ENCODE peak calls at places on chromosomes 2 and 18, in five cellular contexts. One of them, this sample, is unnamed.

GRCh38 chr2:98769784-98770183 is 38.9 kb upstream of the MGAT4A start:
- DNase-seq in gastrocnemius medialis: no peak
- DNase-seq in HepG2: peak; percentile 40
- DNase-seq in fibroblast of mammary gland: no peak
- DNase-seq in lower leg skin: no peak
- DNase-seq in this sample: no peak

GRCh38 chr18:55489742-55490055 is 98.3 kb downstream of the TCF4 start:
- DNase-seq in gastrocnemius medialis: no peak
- DNase-seq in HepG2: no peak
- DNase-seq in fibroblast of mammary gland: no peak
- DNase-seq in lower leg skin: no peak
- DNase-seq in this sample: no peak

GRCh38 chr18:75169411-75169810 is 39.5 kb downstream of the PTGR3 start:
- DNase-seq in gastrocnemius medialis: no peak
- DNase-seq in HepG2: no peak
- DNase-seq in fibroblast of mammary gland: no peak
- DNase-seq in lower leg skin: no peak
- DNase-seq in this sample: no peak

GRCh38 chr2:46849741-46850474 is 65.7 kb downstream of the MCFD2 start:
- DNase-seq in gastrocnemius medialis: no peak
- DNase-seq in HepG2: no peak
- DNase-seq in fibroblast of mammary gland: peak; percentile 98
- DNase-seq in lower leg skin: no peak
- DNase-seq in this sample: peak; percentile 96

GRCh38 chr2:164314148-164314547 is 307.1 kb downstream of the GRB14 start:
- DNase-seq in gastrocnemius medialis: no peak
- DNase-seq in HepG2: no peak
- DNase-seq in fibroblast of mammary gland: peak; percentile 5
- DNase-seq in lower leg skin: no peak
- DNase-seq in this sample: peak; percentile 23

GRCh38 chr2:6647028-6647427 is 218.7 kb downstream of the CMPK2 start:
- DNase-seq in gastrocnemius medialis: no peak
- DNase-seq in HepG2: no peak
- DNase-seq in fibroblast of mammary gland: no peak
- DNase-seq in lower leg skin: no peak
- DNase-seq in this sample: no peak

GRCh38 chr2:10584843-10585475 is 104.8 kb downstream of the NOL10 start:
- DNase-seq in gastrocnemius medialis: no peak
- DNase-seq in HepG2: peak; percentile 58
- DNase-seq in fibroblast of mammary gland: peak; percentile 76
- DNase-seq in lower leg skin: no peak
- DNase-seq in this sample: peak; percentile 63

GRCh38 chr2:202090530-202090929 is 17.5 kb downstream of the KIAA2012 start:
- DNase-seq in gastrocnemius medialis: no peak
- DNase-seq in HepG2: no peak
- DNase-seq in fibroblast of mammary gland: no peak
- DNase-seq in lower leg skin: no peak
- DNase-seq in this sample: no peak

GRCh38 chr18:23049698-23050373 is 85.4 kb upstream of the CABLES1 start:
- DNase-seq in gastrocnemius medialis: no peak
- DNase-seq in HepG2: no peak
- DNase-seq in fibroblast of mammary gland: no peak
- DNase-seq in lower leg skin: no peak
- DNase-seq in this sample: no peak

GRCh38 chr2:42777883-42778805 is 14.2 kb upstream of the OXER1 start:
- DNase-seq in gastrocnemius medialis: no peak
- DNase-seq in HepG2: no peak
- DNase-seq in fibroblast of mammary gland: peak; percentile 36
- DNase-seq in lower leg skin: peak; percentile 61
- DNase-seq in this sample: no peak

GRCh38 chr2:151091583-151091982 is 170.1 kb downstream of the RBM43 start:
- DNase-seq in gastrocnemius medialis: no peak
- DNase-seq in HepG2: no peak
- DNase-seq in fibroblast of mammary gland: no peak
- DNase-seq in lower leg skin: no peak
- DNase-seq in this sample: no peak

GRCh38 chr2:28512607-28512965 is 16.7 kb downstream of the PLB1 start:
- DNase-seq in gastrocnemius medialis: no peak
- DNase-seq in HepG2: no peak
- DNase-seq in fibroblast of mammary gland: no peak
- DNase-seq in lower leg skin: no peak
- DNase-seq in this sample: no peak

GRCh38 chr2:5696741-5697521 is 4.7 kb downstream of the SOX11 start:
- DNase-seq in gastrocnemius medialis: no peak
- DNase-seq in HepG2: no peak
- DNase-seq in fibroblast of mammary gland: no peak
- DNase-seq in lower leg skin: no peak
- DNase-seq in this sample: peak; percentile 25

GRCh38 chr2:213766062-213766461 is 481.8 kb downstream of the SPAG16 start:
- DNase-seq in gastrocnemius medialis: no peak
- DNase-seq in HepG2: no peak
- DNase-seq in fibroblast of mammary gland: no peak
- DNase-seq in lower leg skin: no peak
- DNase-seq in this sample: no peak

GRCh38 chr2:97713296-97714083 is at the start of gene ZAP70:
- DNase-seq in gastrocnemius medialis: no peak
- DNase-seq in HepG2: peak; percentile 24
- DNase-seq in fibroblast of mammary gland: no peak
- DNase-seq in lower leg skin: peak; percentile 78
- DNase-seq in this sample: no peak

GRCh38 chr2:168801456-168801855 is 981 bp upstream of the NOSTRIN start:
- DNase-seq in gastrocnemius medialis: no peak
- DNase-seq in HepG2: no peak
- DNase-seq in fibroblast of mammary gland: no peak
- DNase-seq in lower leg skin: no peak
- DNase-seq in this sample: no peak

GRCh38 chr2:207847807-207848544 is 78.3 kb upstream of the FZD5 start:
- DNase-seq in gastrocnemius medialis: no peak
- DNase-seq in HepG2: peak; percentile 99
- DNase-seq in fibroblast of mammary gland: no peak
- DNase-seq in lower leg skin: peak; percentile 46
- DNase-seq in this sample: peak; percentile 89

GRCh38 chr2:112869258-112869842 is 32.8 kb upstream of the IL1B start:
- DNase-seq in gastrocnemius medialis: no peak
- DNase-seq in HepG2: no peak
- DNase-seq in fibroblast of mammary gland: peak; percentile 81
- DNase-seq in lower leg skin: peak; percentile 95
- DNase-seq in this sample: peak; percentile 80

GRCh38 chr2:11373096-11373495 is 28.7 kb upstream of the ROCK2 start:
- DNase-seq in gastrocnemius medialis: peak; percentile 48
- DNase-seq in HepG2: no peak
- DNase-seq in fibroblast of mammary gland: no peak
- DNase-seq in lower leg skin: no peak
- DNase-seq in this sample: no peak

GRCh38 chr2:109402180-109402579 is 211.6 kb downstream of the SEPTIN10 start:
- DNase-seq in gastrocnemius medialis: no peak
- DNase-seq in HepG2: no peak
- DNase-seq in fibroblast of mammary gland: no peak
- DNase-seq in lower leg skin: no peak
- DNase-seq in this sample: no peak

GRCh38 chr18:23059541-23060465 is 75.5 kb upstream of the CABLES1 start:
- DNase-seq in gastrocnemius medialis: no peak
- DNase-seq in HepG2: no peak
- DNase-seq in fibroblast of mammary gland: no peak
- DNase-seq in lower leg skin: no peak
- DNase-seq in this sample: peak; percentile 7

GRCh38 chr2:236969767-236970655 is 115.7 kb upstream of the COPS8 start:
- DNase-seq in gastrocnemius medialis: no peak
- DNase-seq in HepG2: no peak
- DNase-seq in fibroblast of mammary gland: no peak
- DNase-seq in lower leg skin: peak; percentile 74
- DNase-seq in this sample: no peak

GRCh38 chr2:55609193-55609794 is 8.1 kb downstream of the PPP4R3B start:
- DNase-seq in gastrocnemius medialis: no peak
- DNase-seq in HepG2: no peak
- DNase-seq in fibroblast of mammary gland: no peak
- DNase-seq in lower leg skin: no peak
- DNase-seq in this sample: no peak

GRCh38 chr2:200129756-200130462 is 174.5 kb downstream of the MAIP1 start:
- DNase-seq in gastrocnemius medialis: no peak
- DNase-seq in HepG2: no peak
- DNase-seq in fibroblast of mammary gland: no peak
- DNase-seq in lower leg skin: no peak
- DNase-seq in this sample: no peak

GRCh38 chr2:190717306-190717705 is 68.4 kb downstream of the NAB1 start:
- DNase-seq in gastrocnemius medialis: no peak
- DNase-seq in HepG2: no peak
- DNase-seq in fibroblast of mammary gland: no peak
- DNase-seq in lower leg skin: no peak
- DNase-seq in this sample: no peak

GRCh38 chr2:127673304-127674069 is 1.8 kb downstream of the LIMS2 start:
- DNase-seq in gastrocnemius medialis: no peak
- DNase-seq in HepG2: no peak
- DNase-seq in fibroblast of mammary gland: no peak
- DNase-seq in lower leg skin: peak; percentile 88
- DNase-seq in this sample: no peak

GRCh38 chr18:2797951-2798350 is 48.9 kb upstream of the EMILIN2 start:
- DNase-seq in gastrocnemius medialis: no peak
- DNase-seq in HepG2: no peak
- DNase-seq in fibroblast of mammary gland: no peak
- DNase-seq in lower leg skin: no peak
- DNase-seq in this sample: no peak

GRCh38 chr2:19178175-19178574 is 180.2 kb downstream of the OSR1 start:
- DNase-seq in gastrocnemius medialis: no peak
- DNase-seq in HepG2: no peak
- DNase-seq in fibroblast of mammary gland: no peak
- DNase-seq in lower leg skin: no peak
- DNase-seq in this sample: no peak

GRCh38 chr2:108369153-108369552 is 8.6 kb upstream of the SULT1C4 start:
- DNase-seq in gastrocnemius medialis: no peak
- DNase-seq in HepG2: no peak
- DNase-seq in fibroblast of mammary gland: no peak
- DNase-seq in lower leg skin: no peak
- DNase-seq in this sample: no peak
- TF ChIP-seq CTCF in gastrocnemius medialis: no peak
- TF ChIP-seq CTCF in HepG2: peak; percentile 28
- TF ChIP-seq CTCF in fibroblast of mammary gland: no peak
- TF ChIP-seq CTCF in lower leg skin: no peak
- TF ChIP-seq CTCF in this sample: no peak

GRCh38 chr2:234971494-234971893 is 19.7 kb downstream of the SH3BP4 start:
- DNase-seq in gastrocnemius medialis: no peak
- DNase-seq in HepG2: no peak
- DNase-seq in fibroblast of mammary gland: no peak
- DNase-seq in lower leg skin: no peak
- DNase-seq in this sample: no peak

GRCh38 chr2:234970467-234970866 is 18.6 kb downstream of the SH3BP4 start:
- DNase-seq in gastrocnemius medialis: no peak
- DNase-seq in HepG2: no peak
- DNase-seq in fibroblast of mammary gland: peak; percentile 61
- DNase-seq in lower leg skin: no peak
- DNase-seq in this sample: peak; percentile 64

GRCh38 chr2:234967874-234968208 is 16.0 kb downstream of the SH3BP4 start:
- DNase-seq in gastrocnemius medialis: no peak
- DNase-seq in HepG2: no peak
- DNase-seq in fibroblast of mammary gland: no peak
- DNase-seq in lower leg skin: no peak
- DNase-seq in this sample: no peak

GRCh38 chr2:234968633-234969328 is 17.0 kb downstream of the SH3BP4 start:
- DNase-seq in gastrocnemius medialis: no peak
- DNase-seq in HepG2: no peak
- DNase-seq in fibroblast of mammary gland: no peak
- DNase-seq in lower leg skin: no peak
- DNase-seq in this sample: no peak

DNA sequence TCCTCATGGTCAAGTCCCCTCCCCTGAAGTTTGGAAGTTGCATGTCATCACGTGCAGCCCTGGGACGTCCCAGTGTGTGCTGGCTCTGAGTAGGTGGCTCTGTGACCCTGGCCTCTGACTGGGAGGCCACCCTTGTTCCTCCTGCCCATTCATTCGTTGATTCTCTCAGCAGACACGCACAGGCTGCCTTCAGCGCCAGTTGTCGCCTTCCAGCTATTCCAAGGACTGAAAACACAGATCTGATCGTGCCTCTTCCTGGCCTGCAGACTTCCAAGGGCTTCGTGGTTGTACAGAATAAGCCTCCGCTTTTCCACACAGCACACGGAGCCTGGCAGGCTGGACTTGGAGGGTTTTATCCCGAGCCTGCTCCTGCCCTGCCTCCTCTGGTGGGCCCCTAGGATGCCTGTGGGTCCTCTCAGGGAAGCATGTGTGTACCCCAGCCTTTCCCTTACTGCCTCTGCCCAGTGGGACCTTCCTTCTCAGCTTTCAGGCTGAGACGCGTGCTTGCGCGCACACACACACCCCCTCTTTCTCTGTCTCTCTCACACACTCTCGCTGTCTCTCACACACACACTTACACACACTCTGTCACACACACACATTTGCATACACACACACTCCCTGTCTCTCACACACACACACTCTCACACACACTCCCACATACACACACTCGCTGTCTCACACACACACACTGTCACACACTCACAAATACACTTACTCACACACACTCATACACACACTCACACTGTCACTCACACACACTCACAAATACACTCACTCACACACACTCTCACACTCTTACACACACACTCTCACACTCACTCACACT is 17.7 kb downstream of the SH3BP4 start:
- DNase-seq in gastrocnemius medialis: no peak
- DNase-seq in HepG2: no peak
- DNase-seq in fibroblast of mammary gland: no peak
- DNase-seq in lower leg skin: no peak
- DNase-seq in this sample: no peak
- H3K4me3 ChIP-seq in gastrocnemius medialis: no peak overlapping the region
- H3K4me3 ChIP-seq in HepG2: no peak overlapping the region
- H3K4me3 ChIP-seq in fibroblast of mammary gland: no peak overlapping the region
- H3K4me3 ChIP-seq in lower leg skin: no peak overlapping the region
- H3K4me3 ChIP-seq in this sample: no peak overlapping the region

GRCh38 chr2:144519934-144520717 is at the start of gene ZEB2:
- DNase-seq in gastrocnemius medialis: peak; percentile 69
- DNase-seq in HepG2: peak; percentile 12
- DNase-seq in fibroblast of mammary gland: peak; percentile 96
- DNase-seq in lower leg skin: peak; percentile 91
- DNase-seq in this sample: peak; percentile 96
- TF ChIP-seq CTCF in gastrocnemius medialis: peak; percentile 67
- TF ChIP-seq CTCF in HepG2: no peak
- TF ChIP-seq CTCF in fibroblast of mammary gland: peak; percentile 89
- TF ChIP-seq CTCF in lower leg skin: no peak
- TF ChIP-seq CTCF in this sample: peak; percentile 71

GRCh38 chr2:216632321-216632951 is 784 bp upstream of the IGFBP2 start:
- DNase-seq in gastrocnemius medialis: no peak
- DNase-seq in HepG2: no peak
- DNase-seq in fibroblast of mammary gland: no peak
- DNase-seq in lower leg skin: no peak
- DNase-seq in this sample: no peak

GRCh38 chr2:216635171-216635570 is 2.0 kb downstream of the IGFBP2 start:
- DNase-seq in gastrocnemius medialis: no peak
- DNase-seq in HepG2: no peak
- DNase-seq in fibroblast of mammary gland: no peak
- DNase-seq in lower leg skin: no peak
- DNase-seq in this sample: no peak

GRCh38 chr2:216632952-216633615 is at the start of gene IGFBP2:
- DNase-seq in gastrocnemius medialis: no peak
- DNase-seq in HepG2: no peak
- DNase-seq in fibroblast of mammary gland: no peak
- DNase-seq in lower leg skin: peak; percentile 88
- DNase-seq in this sample: no peak

GRCh38 chr2:216634317-216635148 is 1.3 kb downstream of the IGFBP2 start:
- DNase-seq in gastrocnemius medialis: no peak
- DNase-seq in HepG2: no peak
- DNase-seq in fibroblast of mammary gland: no peak
- DNase-seq in lower leg skin: no peak
- DNase-seq in this sample: no peak

GRCh38 chr2:216633616-216634316 is 546 bp downstream of the IGFBP2 start:
- DNase-seq in gastrocnemius medialis: no peak
- DNase-seq in HepG2: no peak
- DNase-seq in fibroblast of mammary gland: no peak
- DNase-seq in lower leg skin: no peak
- DNase-seq in this sample: no peak
- H3K4me3 ChIP-seq in gastrocnemius medialis: peak overlapping the region; percentile 57
- H3K4me3 ChIP-seq in HepG2: peak overlapping the region; percentile 17
- H3K4me3 ChIP-seq in fibroblast of mammary gland: peak overlapping the region; percentile 13
- H3K4me3 ChIP-seq in lower leg skin: peak overlapping the region; percentile 26
- H3K4me3 ChIP-seq in this sample: peak overlapping the region; percentile 37

This sample was measured in cardiac fibroblast.